ENCODE peak calls at places on chromosomes 1 and 21, in eight cellular contexts. X, A, T, F, C, Y, U and S are unnamed samples.

GRCh38 chr1:155688318-155689121 is at the start of the genes DAP3 and YY1AP1:
- DNase-seq in X (peak), A (peak), T (peak), F (peak), C (peak), Y (peak), U (peak), S (peak)

GRCh38 chr1:58396150-58396549 is 150.4 kb downstream of the OMA1 start:
- DNase-seq in X (no peak), A (no peak), T (no peak), F (no peak), C (no peak), Y (no peak), U (no peak), S (no peak)

GRCh38 chr1:175179837-175180590 is 12.6 kb downstream of the KIAA0040 start:
- DNase-seq in X (no peak), A (no peak), T (no peak), F (no peak), C (no peak), Y (no peak), U (no peak), S (no peak)

GRCh38 chr1:43376723-43377235 is 9.0 kb upstream of the ELOVL1 start:
- DNase-seq in X (no peak), A (no peak), T (no peak), F (no peak), C (no peak), Y (peak), U (no peak), S (no peak)

GRCh38 chr1:244314921-244315544 is 136.7 kb downstream of the ADSS2 start:
- DNase-seq in X (no peak), A (no peak), T (no peak), F (no peak), C (no peak), Y (no peak), U (no peak), S (no peak)

GRCh38 chr1:91404151-91405012 is at the start of gene HFM1:
- DNase-seq in X (no peak), A (peak), T (peak), F (peak), C (peak), Y (peak), U (peak), S (peak)

GRCh38 chr21:37868896-37869295 is 47.4 kb downstream of the KCNJ6 start:
- DNase-seq in X (no peak), A (no peak), T (no peak), F (no peak), C (no peak), Y (no peak), U (peak), S (no peak)

GRCh38 chr1:180213401-180214177 is 16.5 kb upstream of the LHX4 start:
- DNase-seq in X (no peak), A (no peak), T (peak), F (no peak), C (peak), Y (no peak), U (peak), S (peak)

GRCh38 chr1:113684153-113684541 is 75.1 kb downstream of the PHTF1 start:
- DNase-seq in X (no peak), A (no peak), T (no peak), F (peak), C (no peak), Y (no peak), U (peak), S (no peak)

GRCh38 chr1:46315669-46316403 is 12.3 kb downstream of the UQCRH start:
- DNase-seq in X (no peak), A (no peak), T (no peak), F (peak), C (no peak), Y (no peak), U (peak), S (no peak)

GRCh38 chr1:36856126-36856525 is 178.2 kb downstream of the GRIK3 start:
- DNase-seq in X (no peak), A (no peak), T (no peak), F (no peak), C (peak), Y (peak), U (no peak), S (no peak)

GRCh38 chr1:89260575-89261275 is 11.9 kb downstream of the GBP5 start:
- DNase-seq in X (no peak), A (no peak), T (no peak), F (peak), C (no peak), Y (no peak), U (peak), S (peak)

GRCh38 chr1:39250460-39251240 is 46.2 kb downstream of the MACF1 start:
- DNase-seq in X (no peak), A (no peak), T (no peak), F (peak), C (no peak), Y (peak), U (no peak), S (peak)

GRCh38 chr21:46410516-46410915 is 48.2 kb upstream of the DIP2A start:
- DNase-seq in X (no peak), A (no peak), T (no peak), F (no peak), C (no peak), Y (no peak), U (no peak), S (no peak)

GRCh38 chr1:215473943-215474342 is 93.2 kb upstream of the KCTD3 start:
- DNase-seq in X (no peak), A (no peak), T (no peak), F (no peak), C (no peak), Y (no peak), U (peak), S (no peak)

GRCh38 chr1:52142220-52143153 is 598 bp downstream of the ZFYVE9 start:
- DNase-seq in X (peak), A (peak), T (peak), F (peak), C (no peak), Y (peak), U (peak), S (peak)

GRCh38 chr1:153540394-153541361 is at the start of gene S100A5:
- DNase-seq in X (peak), A (no peak), T (no peak), F (no peak), C (no peak), Y (no peak), U (no peak), S (peak)

GRCh38 chr1:22207605-22208264 is 64.8 kb upstream of the WNT4 start:
- DNase-seq in X (no peak), A (no peak), T (no peak), F (no peak), C (peak), Y (no peak), U (no peak), S (no peak)

GRCh38 chr1:5857011-5857410 is 135.2 kb downstream of the NPHP4 start:
- DNase-seq in X (no peak), A (no peak), T (no peak), F (no peak), C (no peak), Y (no peak), U (no peak), S (no peak)

GRCh38 chr21:15277498-15277897 is 212.7 kb upstream of the NRIP1 start:
- DNase-seq in X (no peak), A (no peak), T (no peak), F (peak), C (no peak), Y (no peak), U (no peak), S (no peak)

GRCh38 chr1:38785285-38786039 is 74.1 kb downstream of the RRAGC start:
- DNase-seq in X (no peak), A (no peak), T (no peak), F (no peak), C (no peak), Y (peak), U (no peak), S (no peak)

GRCh38 chr1:45004281-45004920 is 6.7 kb downstream of the HECTD3 start:
- DNase-seq in X (no peak), A (no peak), T (no peak), F (no peak), C (no peak), Y (no peak), U (no peak), S (no peak)

GRCh38 chr1:151958959-151959358 is 34.7 kb downstream of the S100A10 start:
- DNase-seq in X (no peak), A (no peak), T (no peak), F (no peak), C (no peak), Y (no peak), U (no peak), S (no peak)

GRCh38 chr1:218785928-218786327 is 387.8 kb upstream of the LYPLAL1 start:
- DNase-seq in X (no peak), A (no peak), T (no peak), F (peak), C (no peak), Y (no peak), U (peak), S (no peak)

GRCh38 chr1:37887986-37888700 is 28.8 kb upstream of the MTF1 start:
- DNase-seq in X (no peak), A (no peak), T (no peak), F (no peak), C (no peak), Y (no peak), U (no peak), S (no peak)

GRCh38 chr21:45383615-45384201 is 21.3 kb upstream of the COL18A1 start:
- DNase-seq in X (no peak), A (no peak), T (no peak), F (no peak), C (no peak), Y (no peak), U (no peak), S (no peak)

GRCh38 chr1:27643626-27644368 is 8.8 kb upstream of the FGR start:
- DNase-seq in X (peak), A (peak), T (peak), F (peak), C (peak), Y (no peak), U (peak), S (peak)

GRCh38 chr21:39359382-39359781 is 10.5 kb upstream of the HMGN1 start:
- DNase-seq in X (no peak), A (no peak), T (no peak), F (no peak), C (no peak), Y (no peak), U (no peak), S (no peak)

GRCh38 chr1:8844421-8845063 is 27.1 kb upstream of the RERE start:
- DNase-seq in X (no peak), A (no peak), T (no peak), F (peak), C (no peak), Y (no peak), U (no peak), S (no peak)

GRCh38 chr21:16865612-16866011 is 647.2 kb upstream of the CXADR start:
- DNase-seq in X (no peak), A (no peak), T (no peak), F (peak), C (no peak), Y (no peak), U (no peak), S (no peak)

GRCh38 chr1:235946570-235946981 is 79.9 kb upstream of the LYST start:
- DNase-seq in X (no peak), A (no peak), T (no peak), F (peak), C (no peak), Y (no peak), U (peak), S (no peak)

GRCh38 chr1:113652773-113653172 is 106.5 kb downstream of the PHTF1 start:
- DNase-seq in X (no peak), A (no peak), T (no peak), F (peak), C (no peak), Y (no peak), U (no peak), S (no peak)

GRCh38 chr1:47174621-47175020 is 15.2 kb downstream of the PDZK1IP1 start:
- DNase-seq in X (no peak), A (no peak), T (no peak), F (no peak), C (no peak), Y (no peak), U (peak), S (no peak)